ENCODE peak calls at places on chromosomes 5 and 9, in seven cellular contexts. G is neural progenitor cell; J is fibroblast of lung; V is mesothelial cell of epicardium; C is CD8-positive, alpha-beta T cell; O is chondrocyte; U is HFF-Myc. R is an unnamed sample.

GRCh38 chr5:42825422-42826148 is 13.9 kb upstream of the SELENOP start:
- DNase-seq in G (no peak), J (no peak), V (no peak), C (no peak), O (no peak), U (no peak), R (no peak)

GRCh38 chr5:110590187-110590586 is 136.3 kb downstream of the TMEM232 start:
- DNase-seq in G (peak; percentile 40), J (peak; percentile 25), V (no peak), C (no peak), O (no peak), U (peak; percentile 2), R (no peak)

GRCh38 chr5:5965132-5965531 is 413.2 kb downstream of the MED10 start:
- DNase-seq in G (no peak), J (no peak), V (no peak), C (no peak), O (no peak), U (no peak), R (no peak)

GRCh38 chr9:33619666-33620404 is 95.8 kb downstream of the ANKRD18B start:
- DNase-seq in G (no peak), J (peak; percentile 94), V (no peak), C (no peak), O (no peak), U (peak; percentile 81), R (no peak)

GRCh38 chr5:159481751-159482150 is 151.5 kb upstream of the IL12B start:
- DNase-seq in G (no peak), J (no peak), V (no peak), C (no peak), O (no peak), U (no peak), R (no peak)

GRCh38 chr5:56202483-56202882 is 30.6 kb downstream of the ANKRD55 start:
- DNase-seq in G (no peak), J (peak; percentile 58), V (no peak), C (no peak), O (no peak), U (no peak), R (no peak)

GRCh38 chr5:5736007-5736406 is 313.5 kb downstream of the ICE1 start:
- DNase-seq in G (no peak), J (no peak), V (no peak), C (no peak), O (no peak), U (no peak), R (no peak)

GRCh38 chr5:179111267-179112207 is 51.4 kb downstream of the ZNF354C start:
- DNase-seq in G (no peak), J (no peak), V (no peak), C (no peak), O (no peak), U (no peak), R (no peak)

GRCh38 chr5:2860101-2860500 is 108.6 kb upstream of the IRX2 start:
- DNase-seq in G (no peak), J (no peak), V (no peak), C (no peak), O (no peak), U (no peak), R (no peak)

GRCh38 chr5:141692919-141693848 is 11.2 kb upstream of the ARAP3 start:
- DNase-seq in G (peak; percentile 29), J (peak; percentile 11), V (no peak), C (peak; percentile 76), O (no peak), U (no peak), R (no peak)

GRCh38 chr5:168159425-168159824 is 132.0 kb upstream of the WWC1 start:
- DNase-seq in G (peak; percentile 41), J (no peak), V (no peak), C (no peak), O (no peak), U (no peak), R (no peak)

GRCh38 chr5:132019337-132019736 is 7.9 kb upstream of the ACSL6 start:
- DNase-seq in G (no peak), J (no peak), V (no peak), C (peak; percentile 37), O (no peak), U (no peak), R (no peak)

GRCh38 chr9:125991886-125992529 is 244.8 kb downstream of the PBX3 start:
- DNase-seq in G (no peak), J (no peak), V (no peak), C (no peak), O (peak; percentile 32), U (no peak), R (no peak)

GRCh38 chr9:89080193-89080592 is 88.9 kb downstream of the S1PR3 start:
- DNase-seq in G (no peak), J (peak; percentile 80), V (no peak), C (no peak), O (no peak), U (no peak), R (no peak)

GRCh38 chr5:83470920-83471404 is 582 bp upstream of the VCAN start:
- DNase-seq in G (peak; percentile 60), J (no peak), V (no peak), C (no peak), O (no peak), U (no peak), R (no peak)

GRCh38 chr5:163649522-163649921 is 144.1 kb downstream of the MAT2B start:
- DNase-seq in G (no peak), J (peak; percentile 90), V (no peak), C (no peak), O (no peak), U (peak; percentile 76), R (no peak)

GRCh38 chr5:38724301-38725030 is 121.3 kb upstream of the OSMR start:
- DNase-seq in G (peak; percentile 20), J (peak; percentile 44), V (no peak), C (no peak), O (no peak), U (no peak), R (no peak)

GRCh38 chr5:164224772-164225171 is 719.4 kb downstream of the MAT2B start:
- DNase-seq in G (no peak), J (no peak), V (no peak), C (no peak), O (peak; percentile 27), U (no peak), R (no peak)

GRCh38 chr9:107020040-107020530 is 157.1 kb downstream of the ZNF462 start:
- DNase-seq in G (peak; percentile 79), J (peak; percentile 96), V (no peak), C (no peak), O (no peak), U (peak; percentile 82), R (no peak)

GRCh38 chr9:35914307-35914807 is 5.1 kb downstream of the SPAAR start:
- DNase-seq in G (peak; percentile 74), J (peak; percentile 21), V (no peak), C (no peak), O (no peak), U (no peak), R (peak; percentile 28)

GRCh38 chr9:88927510-88927909 is 63.8 kb upstream of the S1PR3 start:
- DNase-seq in G (no peak), J (no peak), V (no peak), C (no peak), O (no peak), U (no peak), R (no peak)

GRCh38 chr5:91438871-91439270 is 55.8 kb upstream of the ARRDC3 start:
- DNase-seq in G (peak; percentile 3), J (no peak), V (no peak), C (no peak), O (no peak), U (no peak), R (no peak)

GRCh38 chr5:82610686-82611085 is 332.5 kb upstream of the RPS23 start:
- DNase-seq in G (no peak), J (no peak), V (no peak), C (no peak), O (no peak), U (no peak), R (no peak)

GRCh38 chr5:159163027-159163699 is 46.2 kb downstream of the RNF145 start:
- DNase-seq in G (no peak), J (no peak), V (no peak), C (no peak), O (no peak), U (peak; percentile 67), R (no peak)

GRCh38 chr9:34375901-34376595 is 650 bp downstream of the MYORG start:
- DNase-seq in G (peak; percentile 45), J (no peak), V (no peak), C (peak; percentile 70), O (no peak), U (no peak), R (no peak)

DNA sequence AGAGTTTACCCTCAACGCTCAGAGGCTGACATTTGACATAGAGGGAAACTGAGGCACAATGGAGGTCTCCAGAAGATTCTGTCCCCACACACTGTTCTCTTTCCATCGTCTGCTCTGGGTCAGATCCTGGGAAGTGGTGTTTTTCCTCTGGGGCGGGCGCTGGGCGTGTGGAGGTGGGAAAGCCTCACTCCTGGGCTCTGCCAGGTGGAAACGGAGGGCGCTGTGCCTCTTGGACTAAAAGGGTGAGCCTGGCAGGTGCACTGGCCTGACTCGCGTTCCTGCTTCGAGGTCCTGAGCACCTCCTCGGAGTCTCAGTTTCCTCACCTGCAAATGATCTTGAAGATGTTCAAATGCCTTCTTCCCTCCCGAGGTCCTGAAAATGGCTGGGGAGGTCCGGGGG is 25.7 kb upstream of the FCN1 start:
- DNase-seq in G (no peak), J (no peak), V (no peak), C (no peak), O (peak; percentile 55), U (no peak), R (no peak)
- TF ChIP-seq CTCF in G (no peak), J (no peak), V (no peak), C (no peak), O (no peak), U (no peak), R (no peak)

DNA sequence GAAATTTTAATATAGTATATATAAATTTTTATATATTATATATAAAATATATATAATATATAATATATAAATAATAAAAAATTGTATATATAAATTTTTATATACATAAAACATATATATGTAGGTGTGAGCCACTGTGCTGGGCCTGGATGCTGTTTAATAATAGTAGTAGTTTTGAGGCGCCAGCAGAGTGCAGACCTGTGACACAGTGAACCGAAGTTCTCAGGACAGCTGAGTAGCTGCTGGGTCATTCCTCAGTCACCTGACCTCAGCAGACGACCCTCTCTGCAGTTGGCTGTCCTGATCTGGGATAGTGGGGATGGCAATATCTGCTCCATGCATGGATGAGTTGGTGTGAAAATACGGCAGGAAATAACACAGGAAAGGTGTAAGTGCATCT is 3.3 kb upstream of the SNX18 start:
- DNase-seq in G (peak; percentile 34), J (no peak), V (no peak), C (no peak), O (no peak), U (no peak), R (no peak)
- TF ChIP-seq CTCF in G (no peak), J (no peak), V (no peak), C (no peak), O (peak; percentile 11), U (no peak), R (no peak)

DNA sequence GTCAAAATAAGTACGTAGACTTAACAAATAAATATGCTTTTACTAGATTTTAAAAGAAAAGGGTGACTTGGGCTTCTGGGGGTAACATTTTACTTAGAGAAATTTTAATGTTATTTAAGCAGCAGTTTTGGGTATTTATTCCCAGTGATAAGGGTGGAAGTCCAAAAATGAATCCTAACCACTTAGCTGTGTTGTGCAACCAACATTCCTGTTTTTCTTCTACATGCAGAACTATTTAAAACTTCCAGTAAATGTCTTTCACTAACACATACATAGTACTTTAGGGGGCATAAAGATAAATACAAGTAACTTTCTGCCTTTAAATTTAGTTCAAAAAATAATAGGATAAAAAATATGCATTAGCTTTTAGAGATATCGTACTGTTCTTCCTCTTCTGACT is 436.7 kb downstream of the CTNND2 start:
- DNase-seq in G (no peak), J (no peak), V (no peak), C (no peak), O (no peak), U (no peak), R (no peak)
- TF ChIP-seq CTCF in G (no peak), J (no peak), V (no peak), C (no peak), O (no peak), U (no peak), R (no peak)

GRCh38 chr5:86880785-86881492 is 263.2 kb downstream of the COX7C start:
- DNase-seq in G (peak; percentile 84), J (peak; percentile 83), V (no peak), C (peak; percentile 50), O (no peak), U (peak; percentile 79), R (peak; percentile 23)
- TF ChIP-seq CTCF in G (peak; percentile 92), J (peak; percentile 90), V (peak; percentile 41), C (no peak), O (peak; percentile 82), U (peak; percentile 82), R (peak; percentile 83)